ENCODE peak calls at places on chromosome 19, in ten cellular contexts. One of them, this sample, is unnamed.
A peak's percentile ranks its signal among the peaks of the same experiment; 100 is the strongest.

GRCh38 chr19:40191836-40192646 is 815 bp downstream of the MAP3K10 start:
- DNase-seq in NCI-H526: peak; percentile 47
- DNase-seq in NB4: peak; percentile 37
- DNase-seq in A172: no peak
- DNase-seq in iPS-NIHi11: peak; percentile 87
- DNase-seq in astrocyte of the cerebellum: no peak
- DNase-seq in Caki2: peak; percentile 16
- DNase-seq in stimulated activated CD4-positive, alpha-beta T cell treated with anti-CD3 and anti-CD28 coated beads, Interleukin-1b, Interleukin-23, amount 100 ng/mL, for 1 hour: no peak
- DNase-seq in stimulated activated CD8-positive, alpha-beta memory T cell treated with anti-CD3 and anti-CD28 coated beads, Interleukin-15, amount 100 ng/mL, for 24 hours: no peak
- DNase-seq in dorsolateral prefrontal cortex: peak; percentile 58
- DNase-seq in this sample: peak; percentile 81

GRCh38 chr19:2617393-2618165 is 84.9 kb downstream of the GNG7 start:
- DNase-seq in astrocyte of the cerebellum: no peak
- DNase-seq in NB4: no peak
- DNase-seq in A172: no peak
- DNase-seq in dorsolateral prefrontal cortex: no peak
- DNase-seq in iPS-NIHi11: no peak
- DNase-seq in NCI-H526: no peak
- DNase-seq in Caki2: no peak
- DNase-seq in stimulated activated CD8-positive, alpha-beta memory T cell treated with anti-CD3 and anti-CD28 coated beads, Interleukin-15, amount 100 ng/mL, for 24 hours: no peak
- DNase-seq in stimulated activated CD4-positive, alpha-beta T cell treated with anti-CD3 and anti-CD28 coated beads, Interleukin-1b, Interleukin-23, amount 100 ng/mL, for 1 hour: no peak
- DNase-seq in this sample: no peak

GRCh38 chr19:43662487-43662886 is 7.5 kb downstream of the PLAUR start:
- DNase-seq in NB4: no peak
- DNase-seq in A172: no peak
- DNase-seq in stimulated activated CD4-positive, alpha-beta T cell treated with anti-CD3 and anti-CD28 coated beads, Interleukin-1b, Interleukin-23, amount 100 ng/mL, for 1 hour: no peak
- DNase-seq in astrocyte of the cerebellum: no peak
- DNase-seq in NCI-H526: peak; percentile 55
- DNase-seq in stimulated activated CD8-positive, alpha-beta memory T cell treated with anti-CD3 and anti-CD28 coated beads, Interleukin-15, amount 100 ng/mL, for 24 hours: no peak
- DNase-seq in dorsolateral prefrontal cortex: no peak
- DNase-seq in Caki2: no peak
- DNase-seq in iPS-NIHi11: peak; percentile 50
- DNase-seq in this sample: no peak

GRCh38 chr19:13692096-13692495 is 72.2 kb upstream of the MRI1 start:
- DNase-seq in NCI-H526: no peak
- DNase-seq in astrocyte of the cerebellum: peak; percentile 66
- DNase-seq in stimulated activated CD4-positive, alpha-beta T cell treated with anti-CD3 and anti-CD28 coated beads, Interleukin-1b, Interleukin-23, amount 100 ng/mL, for 1 hour: no peak
- DNase-seq in dorsolateral prefrontal cortex: peak; percentile 58
- DNase-seq in stimulated activated CD8-positive, alpha-beta memory T cell treated with anti-CD3 and anti-CD28 coated beads, Interleukin-15, amount 100 ng/mL, for 24 hours: no peak
- DNase-seq in iPS-NIHi11: no peak
- DNase-seq in Caki2: peak; percentile 33
- DNase-seq in NB4: no peak
- DNase-seq in A172: peak; percentile 90
- DNase-seq in this sample: no peak

GRCh38 chr19:1267441-1268391 is 1.4 kb upstream of the CIRBP start:
- DNase-seq in NCI-H526: no peak
- DNase-seq in astrocyte of the cerebellum: no peak
- DNase-seq in stimulated activated CD4-positive, alpha-beta T cell treated with anti-CD3 and anti-CD28 coated beads, Interleukin-1b, Interleukin-23, amount 100 ng/mL, for 1 hour: no peak
- DNase-seq in Caki2: no peak
- DNase-seq in dorsolateral prefrontal cortex: no peak
- DNase-seq in NB4: no peak
- DNase-seq in A172: no peak
- DNase-seq in iPS-NIHi11: no peak
- DNase-seq in stimulated activated CD8-positive, alpha-beta memory T cell treated with anti-CD3 and anti-CD28 coated beads, Interleukin-15, amount 100 ng/mL, for 24 hours: no peak
- DNase-seq in this sample: no peak

GRCh38 chr19:927044-927706 is 1.3 kb downstream of the ARID3A start:
- DNase-seq in dorsolateral prefrontal cortex: no peak
- DNase-seq in NCI-H526: peak; percentile 56
- DNase-seq in stimulated activated CD4-positive, alpha-beta T cell treated with anti-CD3 and anti-CD28 coated beads, Interleukin-1b, Interleukin-23, amount 100 ng/mL, for 1 hour: no peak
- DNase-seq in stimulated activated CD8-positive, alpha-beta memory T cell treated with anti-CD3 and anti-CD28 coated beads, Interleukin-15, amount 100 ng/mL, for 24 hours: no peak
- DNase-seq in NB4: peak; percentile 88
- DNase-seq in iPS-NIHi11: peak; percentile 76
- DNase-seq in astrocyte of the cerebellum: no peak
- DNase-seq in Caki2: no peak
- DNase-seq in A172: no peak
- DNase-seq in this sample: peak; percentile 67

GRCh38 chr19:12841094-12841493 is 2.8 kb downstream of the MAST1 start:
- DNase-seq in iPS-NIHi11: peak; percentile 87
- DNase-seq in stimulated activated CD4-positive, alpha-beta T cell treated with anti-CD3 and anti-CD28 coated beads, Interleukin-1b, Interleukin-23, amount 100 ng/mL, for 1 hour: no peak
- DNase-seq in Caki2: no peak
- DNase-seq in dorsolateral prefrontal cortex: peak; percentile 67
- DNase-seq in A172: no peak
- DNase-seq in NCI-H526: no peak
- DNase-seq in astrocyte of the cerebellum: no peak
- DNase-seq in NB4: no peak
- DNase-seq in stimulated activated CD8-positive, alpha-beta memory T cell treated with anti-CD3 and anti-CD28 coated beads, Interleukin-15, amount 100 ng/mL, for 24 hours: no peak
- DNase-seq in this sample: peak; percentile 98

GRCh38 chr19:55472463-55472862 is 4.0 kb upstream of the ZNF628 start:
- DNase-seq in A172: peak; percentile 87
- DNase-seq in stimulated activated CD4-positive, alpha-beta T cell treated with anti-CD3 and anti-CD28 coated beads, Interleukin-1b, Interleukin-23, amount 100 ng/mL, for 1 hour: no peak
- DNase-seq in iPS-NIHi11: no peak
- DNase-seq in stimulated activated CD8-positive, alpha-beta memory T cell treated with anti-CD3 and anti-CD28 coated beads, Interleukin-15, amount 100 ng/mL, for 24 hours: no peak
- DNase-seq in NB4: no peak
- DNase-seq in astrocyte of the cerebellum: no peak
- DNase-seq in Caki2: peak; percentile 84
- DNase-seq in dorsolateral prefrontal cortex: no peak
- DNase-seq in NCI-H526: no peak
- DNase-seq in this sample: no peak

GRCh38 chr19:34336781-34337271 is 28.2 kb upstream of the GPI start:
- DNase-seq in iPS-NIHi11: no peak
- DNase-seq in NB4: peak; percentile 35
- DNase-seq in astrocyte of the cerebellum: no peak
- DNase-seq in stimulated activated CD4-positive, alpha-beta T cell treated with anti-CD3 and anti-CD28 coated beads, Interleukin-1b, Interleukin-23, amount 100 ng/mL, for 1 hour: no peak
- DNase-seq in stimulated activated CD8-positive, alpha-beta memory T cell treated with anti-CD3 and anti-CD28 coated beads, Interleukin-15, amount 100 ng/mL, for 24 hours: no peak
- DNase-seq in NCI-H526: peak; percentile 37
- DNase-seq in dorsolateral prefrontal cortex: no peak
- DNase-seq in Caki2: peak; percentile 39
- DNase-seq in A172: no peak
- DNase-seq in this sample: no peak

GRCh38 chr19:41172297-41173164 is 20.5 kb upstream of the CYP2S1 start:
- DNase-seq in astrocyte of the cerebellum: no peak
- DNase-seq in dorsolateral prefrontal cortex: no peak
- DNase-seq in iPS-NIHi11: no peak
- DNase-seq in stimulated activated CD8-positive, alpha-beta memory T cell treated with anti-CD3 and anti-CD28 coated beads, Interleukin-15, amount 100 ng/mL, for 24 hours: no peak
- DNase-seq in A172: no peak
- DNase-seq in NCI-H526: no peak
- DNase-seq in NB4: no peak
- DNase-seq in stimulated activated CD4-positive, alpha-beta T cell treated with anti-CD3 and anti-CD28 coated beads, Interleukin-1b, Interleukin-23, amount 100 ng/mL, for 1 hour: no peak
- DNase-seq in Caki2: no peak
- DNase-seq in this sample: no peak

GRCh38 chr19:14112051-14112808 is 5.3 kb downstream of the PRKACA start:
- DNase-seq in NB4: no peak
- DNase-seq in iPS-NIHi11: no peak
- DNase-seq in NCI-H526: no peak
- DNase-seq in astrocyte of the cerebellum: no peak
- DNase-seq in stimulated activated CD8-positive, alpha-beta memory T cell treated with anti-CD3 and anti-CD28 coated beads, Interleukin-15, amount 100 ng/mL, for 24 hours: no peak
- DNase-seq in A172: no peak
- DNase-seq in dorsolateral prefrontal cortex: no peak
- DNase-seq in stimulated activated CD4-positive, alpha-beta T cell treated with anti-CD3 and anti-CD28 coated beads, Interleukin-1b, Interleukin-23, amount 100 ng/mL, for 1 hour: no peak
- DNase-seq in Caki2: no peak
- DNase-seq in this sample: no peak

GRCh38 chr19:2123682-2124387 is 27.1 kb downstream of the IZUMO4 start:
- DNase-seq in NB4: peak; percentile 27
- DNase-seq in astrocyte of the cerebellum: no peak
- DNase-seq in A172: no peak
- DNase-seq in Caki2: peak; percentile 8
- DNase-seq in dorsolateral prefrontal cortex: no peak
- DNase-seq in stimulated activated CD8-positive, alpha-beta memory T cell treated with anti-CD3 and anti-CD28 coated beads, Interleukin-15, amount 100 ng/mL, for 24 hours: no peak
- DNase-seq in stimulated activated CD4-positive, alpha-beta T cell treated with anti-CD3 and anti-CD28 coated beads, Interleukin-1b, Interleukin-23, amount 100 ng/mL, for 1 hour: no peak
- DNase-seq in iPS-NIHi11: peak; percentile 93
- DNase-seq in NCI-H526: no peak
- DNase-seq in this sample: peak; percentile 69

GRCh38 chr19:11849264-11849615 is 714 bp downstream of the ZNF439 start:
- DNase-seq in stimulated activated CD8-positive, alpha-beta memory T cell treated with anti-CD3 and anti-CD28 coated beads, Interleukin-15, amount 100 ng/mL, for 24 hours: no peak
- DNase-seq in dorsolateral prefrontal cortex: no peak
- DNase-seq in Caki2: no peak
- DNase-seq in stimulated activated CD4-positive, alpha-beta T cell treated with anti-CD3 and anti-CD28 coated beads, Interleukin-1b, Interleukin-23, amount 100 ng/mL, for 1 hour: no peak
- DNase-seq in A172: no peak
- DNase-seq in NB4: peak; percentile 83
- DNase-seq in NCI-H526: peak; percentile 38
- DNase-seq in astrocyte of the cerebellum: no peak
- DNase-seq in iPS-NIHi11: no peak
- DNase-seq in this sample: no peak

GRCh38 chr19:23799321-23799720 is 40.6 kb upstream of the ZNF681 start:
- DNase-seq in dorsolateral prefrontal cortex: no peak
- DNase-seq in Caki2: no peak
- DNase-seq in stimulated activated CD4-positive, alpha-beta T cell treated with anti-CD3 and anti-CD28 coated beads, Interleukin-1b, Interleukin-23, amount 100 ng/mL, for 1 hour: no peak
- DNase-seq in NB4: no peak
- DNase-seq in astrocyte of the cerebellum: no peak
- DNase-seq in A172: no peak
- DNase-seq in stimulated activated CD8-positive, alpha-beta memory T cell treated with anti-CD3 and anti-CD28 coated beads, Interleukin-15, amount 100 ng/mL, for 24 hours: no peak
- DNase-seq in iPS-NIHi11: no peak
- DNase-seq in NCI-H526: no peak
- DNase-seq in this sample: no peak

GRCh38 chr19:13935765-13936486 is 2.3 kb downstream of the PODNL1 start:
- DNase-seq in A172: no peak
- DNase-seq in astrocyte of the cerebellum: no peak
- DNase-seq in NCI-H526: no peak
- DNase-seq in stimulated activated CD4-positive, alpha-beta T cell treated with anti-CD3 and anti-CD28 coated beads, Interleukin-1b, Interleukin-23, amount 100 ng/mL, for 1 hour: no peak
- DNase-seq in stimulated activated CD8-positive, alpha-beta memory T cell treated with anti-CD3 and anti-CD28 coated beads, Interleukin-15, amount 100 ng/mL, for 24 hours: no peak
- DNase-seq in Caki2: no peak
- DNase-seq in NB4: no peak
- DNase-seq in dorsolateral prefrontal cortex: no peak
- DNase-seq in iPS-NIHi11: peak; percentile 81
- DNase-seq in this sample: peak; percentile 70

GRCh38 chr19:46503848-46504453 is 8.3 kb upstream of the PNMA8B start:
- DNase-seq in NB4: no peak
- DNase-seq in astrocyte of the cerebellum: no peak
- DNase-seq in iPS-NIHi11: no peak
- DNase-seq in stimulated activated CD8-positive, alpha-beta memory T cell treated with anti-CD3 and anti-CD28 coated beads, Interleukin-15, amount 100 ng/mL, for 24 hours: no peak
- DNase-seq in A172: no peak
- DNase-seq in stimulated activated CD4-positive, alpha-beta T cell treated with anti-CD3 and anti-CD28 coated beads, Interleukin-1b, Interleukin-23, amount 100 ng/mL, for 1 hour: no peak
- DNase-seq in NCI-H526: no peak
- DNase-seq in dorsolateral prefrontal cortex: no peak
- DNase-seq in Caki2: no peak
- DNase-seq in this sample: no peak

GRCh38 chr19:35852029-35852780 is at the start of gene NPHS1:
- DNase-seq in A172: no peak
- DNase-seq in iPS-NIHi11: no peak
- DNase-seq in stimulated activated CD4-positive, alpha-beta T cell treated with anti-CD3 and anti-CD28 coated beads, Interleukin-1b, Interleukin-23, amount 100 ng/mL, for 1 hour: no peak
- DNase-seq in Caki2: no peak
- DNase-seq in NB4: no peak
- DNase-seq in NCI-H526: no peak
- DNase-seq in stimulated activated CD8-positive, alpha-beta memory T cell treated with anti-CD3 and anti-CD28 coated beads, Interleukin-15, amount 100 ng/mL, for 24 hours: no peak
- DNase-seq in astrocyte of the cerebellum: no peak
- DNase-seq in dorsolateral prefrontal cortex: no peak
- DNase-seq in this sample: no peak